ENCODE peak calls at places on chromosomes 6 and 20, in four cellular contexts. One of them, this sample, is unnamed.
A peak's percentile ranks its signal among the peaks of the same experiment; 100 is the strongest.

GRCh38 chr6:34352305-34352937 is 40.0 kb downstream of the NUDT3 start:
- DNase-seq in activated T-helper 9 cell treated with anti-CD3 and anti-CD28 coated beads, Interleukin-2, amount 50 U/mL, for 16 hours: no peak
- DNase-seq in HEK293T: no peak
- DNase-seq in activated CD4-positive, alpha-beta T cell treated with anti-CD3 and anti-CD28 coated beads, Interleukin-2, amount 10 ng/mL, durations not matched to agents 7 days and 5 days: no peak
- DNase-seq in this sample: no peak

GRCh38 chr6:136747538-136747937 is 44.7 kb downstream of the MAP3K5 start:
- DNase-seq in activated T-helper 9 cell treated with anti-CD3 and anti-CD28 coated beads, Interleukin-2, amount 50 U/mL, for 16 hours: no peak
- DNase-seq in HEK293T: no peak
- DNase-seq in activated CD4-positive, alpha-beta T cell treated with anti-CD3 and anti-CD28 coated beads, Interleukin-2, amount 10 ng/mL, durations not matched to agents 7 days and 5 days: no peak
- DNase-seq in this sample: no peak

GRCh38 chr6:56713285-56713684 is 70.6 kb upstream of the DST start:
- DNase-seq in activated T-helper 9 cell treated with anti-CD3 and anti-CD28 coated beads, Interleukin-2, amount 50 U/mL, for 16 hours: no peak
- DNase-seq in HEK293T: no peak
- DNase-seq in activated CD4-positive, alpha-beta T cell treated with anti-CD3 and anti-CD28 coated beads, Interleukin-2, amount 10 ng/mL, durations not matched to agents 7 days and 5 days: no peak
- DNase-seq in this sample: no peak

GRCh38 chr20:36109251-36109947 is 45.1 kb upstream of the EPB41L1 start:
- DNase-seq in activated T-helper 9 cell treated with anti-CD3 and anti-CD28 coated beads, Interleukin-2, amount 50 U/mL, for 16 hours: no peak
- DNase-seq in HEK293T: no peak
- DNase-seq in activated CD4-positive, alpha-beta T cell treated with anti-CD3 and anti-CD28 coated beads, Interleukin-2, amount 10 ng/mL, durations not matched to agents 7 days and 5 days: no peak
- DNase-seq in this sample: no peak

GRCh38 chr6:154921482-154921881 is 73.6 kb upstream of the TIAM2 start:
- DNase-seq in activated T-helper 9 cell treated with anti-CD3 and anti-CD28 coated beads, Interleukin-2, amount 50 U/mL, for 16 hours: no peak
- DNase-seq in HEK293T: no peak
- DNase-seq in activated CD4-positive, alpha-beta T cell treated with anti-CD3 and anti-CD28 coated beads, Interleukin-2, amount 10 ng/mL, durations not matched to agents 7 days and 5 days: no peak
- DNase-seq in this sample: no peak

GRCh38 chr6:73051147-73051546 is 174.1 kb downstream of the KHDC1L start:
- DNase-seq in activated T-helper 9 cell treated with anti-CD3 and anti-CD28 coated beads, Interleukin-2, amount 50 U/mL, for 16 hours: no peak
- DNase-seq in HEK293T: no peak
- DNase-seq in activated CD4-positive, alpha-beta T cell treated with anti-CD3 and anti-CD28 coated beads, Interleukin-2, amount 10 ng/mL, durations not matched to agents 7 days and 5 days: no peak
- DNase-seq in this sample: no peak

GRCh38 chr20:56247954-56248782 is at the start of gene MC3R:
- DNase-seq in activated T-helper 9 cell treated with anti-CD3 and anti-CD28 coated beads, Interleukin-2, amount 50 U/mL, for 16 hours: no peak
- DNase-seq in HEK293T: peak; percentile 53
- DNase-seq in activated CD4-positive, alpha-beta T cell treated with anti-CD3 and anti-CD28 coated beads, Interleukin-2, amount 10 ng/mL, durations not matched to agents 7 days and 5 days: peak; percentile 52
- DNase-seq in this sample: peak; percentile 16

GRCh38 chr20:33211817-33212424 is 5.2 kb upstream of the BPIFA3 start:
- DNase-seq in activated T-helper 9 cell treated with anti-CD3 and anti-CD28 coated beads, Interleukin-2, amount 50 U/mL, for 16 hours: no peak
- DNase-seq in HEK293T: peak; percentile 67
- DNase-seq in activated CD4-positive, alpha-beta T cell treated with anti-CD3 and anti-CD28 coated beads, Interleukin-2, amount 10 ng/mL, durations not matched to agents 7 days and 5 days: peak; percentile 50
- DNase-seq in this sample: peak; percentile 75

GRCh38 chr6:2976571-2977085 is 5.3 kb upstream of the SERPINB6 start:
- DNase-seq in activated T-helper 9 cell treated with anti-CD3 and anti-CD28 coated beads, Interleukin-2, amount 50 U/mL, for 16 hours: no peak
- DNase-seq in HEK293T: no peak
- DNase-seq in activated CD4-positive, alpha-beta T cell treated with anti-CD3 and anti-CD28 coated beads, Interleukin-2, amount 10 ng/mL, durations not matched to agents 7 days and 5 days: no peak
- DNase-seq in this sample: no peak

GRCh38 chr6:35259946-35260626 is 551 bp downstream of the ZNF76 start:
- DNase-seq in activated T-helper 9 cell treated with anti-CD3 and anti-CD28 coated beads, Interleukin-2, amount 50 U/mL, for 16 hours: peak; percentile 70
- DNase-seq in HEK293T: no peak
- DNase-seq in activated CD4-positive, alpha-beta T cell treated with anti-CD3 and anti-CD28 coated beads, Interleukin-2, amount 10 ng/mL, durations not matched to agents 7 days and 5 days: peak; percentile 69
- DNase-seq in this sample: no peak

GRCh38 chr6:54299542-54300269 is 8.5 kb upstream of the TINAG start:
- DNase-seq in activated T-helper 9 cell treated with anti-CD3 and anti-CD28 coated beads, Interleukin-2, amount 50 U/mL, for 16 hours: no peak
- DNase-seq in HEK293T: no peak
- DNase-seq in activated CD4-positive, alpha-beta T cell treated with anti-CD3 and anti-CD28 coated beads, Interleukin-2, amount 10 ng/mL, durations not matched to agents 7 days and 5 days: no peak
- DNase-seq in this sample: no peak

GRCh38 chr6:34656378-34657036 is 40.1 kb downstream of the ILRUN start:
- DNase-seq in activated T-helper 9 cell treated with anti-CD3 and anti-CD28 coated beads, Interleukin-2, amount 50 U/mL, for 16 hours: no peak
- DNase-seq in HEK293T: no peak
- DNase-seq in activated CD4-positive, alpha-beta T cell treated with anti-CD3 and anti-CD28 coated beads, Interleukin-2, amount 10 ng/mL, durations not matched to agents 7 days and 5 days: peak; percentile 29
- DNase-seq in this sample: peak; percentile 29

GRCh38 chr6:1509241-1509640 is 100.5 kb upstream of the FOXC1 start:
- DNase-seq in activated T-helper 9 cell treated with anti-CD3 and anti-CD28 coated beads, Interleukin-2, amount 50 U/mL, for 16 hours: no peak
- DNase-seq in HEK293T: no peak
- DNase-seq in activated CD4-positive, alpha-beta T cell treated with anti-CD3 and anti-CD28 coated beads, Interleukin-2, amount 10 ng/mL, durations not matched to agents 7 days and 5 days: no peak
- DNase-seq in this sample: no peak

GRCh38 chr6:2944405-2945068 is 26.8 kb downstream of the SERPINB6 start:
- DNase-seq in activated T-helper 9 cell treated with anti-CD3 and anti-CD28 coated beads, Interleukin-2, amount 50 U/mL, for 16 hours: no peak
- DNase-seq in HEK293T: no peak
- DNase-seq in activated CD4-positive, alpha-beta T cell treated with anti-CD3 and anti-CD28 coated beads, Interleukin-2, amount 10 ng/mL, durations not matched to agents 7 days and 5 days: no peak
- DNase-seq in this sample: no peak

GRCh38 chr20:37505263-37506165 is 15.5 kb upstream of the NNAT start:
- DNase-seq in activated T-helper 9 cell treated with anti-CD3 and anti-CD28 coated beads, Interleukin-2, amount 50 U/mL, for 16 hours: no peak
- DNase-seq in HEK293T: no peak
- DNase-seq in activated CD4-positive, alpha-beta T cell treated with anti-CD3 and anti-CD28 coated beads, Interleukin-2, amount 10 ng/mL, durations not matched to agents 7 days and 5 days: no peak
- DNase-seq in this sample: no peak

GRCh38 chr6:163485388-163485851 is 70.9 kb downstream of the QKI start:
- DNase-seq in activated T-helper 9 cell treated with anti-CD3 and anti-CD28 coated beads, Interleukin-2, amount 50 U/mL, for 16 hours: no peak
- DNase-seq in HEK293T: no peak
- DNase-seq in activated CD4-positive, alpha-beta T cell treated with anti-CD3 and anti-CD28 coated beads, Interleukin-2, amount 10 ng/mL, durations not matched to agents 7 days and 5 days: no peak
- DNase-seq in this sample: no peak

GRCh38 chr6:166645928-166646327 is 18.9 kb upstream of the RPS6KA2 start:
- DNase-seq in activated T-helper 9 cell treated with anti-CD3 and anti-CD28 coated beads, Interleukin-2, amount 50 U/mL, for 16 hours: no peak
- DNase-seq in HEK293T: no peak
- DNase-seq in activated CD4-positive, alpha-beta T cell treated with anti-CD3 and anti-CD28 coated beads, Interleukin-2, amount 10 ng/mL, durations not matched to agents 7 days and 5 days: no peak
- DNase-seq in this sample: no peak

GRCh38 chr6:133548409-133548808 is 307.3 kb downstream of the EYA4 start:
- DNase-seq in activated T-helper 9 cell treated with anti-CD3 and anti-CD28 coated beads, Interleukin-2, amount 50 U/mL, for 16 hours: no peak
- DNase-seq in HEK293T: no peak
- DNase-seq in activated CD4-positive, alpha-beta T cell treated with anti-CD3 and anti-CD28 coated beads, Interleukin-2, amount 10 ng/mL, durations not matched to agents 7 days and 5 days: no peak
- DNase-seq in this sample: no peak

GRCh38 chr20:59652381-59652780 is 48.0 kb downstream of the PHACTR3 start:
- DNase-seq in activated T-helper 9 cell treated with anti-CD3 and anti-CD28 coated beads, Interleukin-2, amount 50 U/mL, for 16 hours: no peak
- DNase-seq in HEK293T: no peak
- DNase-seq in activated CD4-positive, alpha-beta T cell treated with anti-CD3 and anti-CD28 coated beads, Interleukin-2, amount 10 ng/mL, durations not matched to agents 7 days and 5 days: no peak
- DNase-seq in this sample: no peak

GRCh38 chr6:26607434-26608230 is 10.9 kb downstream of the ABT1 start:
- DNase-seq in activated T-helper 9 cell treated with anti-CD3 and anti-CD28 coated beads, Interleukin-2, amount 50 U/mL, for 16 hours: peak; percentile 28
- DNase-seq in HEK293T: peak; percentile 63
- DNase-seq in activated CD4-positive, alpha-beta T cell treated with anti-CD3 and anti-CD28 coated beads, Interleukin-2, amount 10 ng/mL, durations not matched to agents 7 days and 5 days: peak; percentile 78
- DNase-seq in this sample: peak; percentile 20

GRCh38 chr6:31178143-31179041 is 7.9 kb upstream of the POU5F1 start:
- DNase-seq in activated T-helper 9 cell treated with anti-CD3 and anti-CD28 coated beads, Interleukin-2, amount 50 U/mL, for 16 hours: no peak
- DNase-seq in HEK293T: no peak
- DNase-seq in activated CD4-positive, alpha-beta T cell treated with anti-CD3 and anti-CD28 coated beads, Interleukin-2, amount 10 ng/mL, durations not matched to agents 7 days and 5 days: no peak
- DNase-seq in this sample: no peak

GRCh38 chr6:15531973-15532372 is 130.9 kb downstream of the DTNBP1 start:
- DNase-seq in activated T-helper 9 cell treated with anti-CD3 and anti-CD28 coated beads, Interleukin-2, amount 50 U/mL, for 16 hours: no peak
- DNase-seq in HEK293T: no peak
- DNase-seq in activated CD4-positive, alpha-beta T cell treated with anti-CD3 and anti-CD28 coated beads, Interleukin-2, amount 10 ng/mL, durations not matched to agents 7 days and 5 days: no peak
- DNase-seq in this sample: no peak

GRCh38 chr20:7828437-7828836 is 111.8 kb downstream of the HAO1 start:
- DNase-seq in activated T-helper 9 cell treated with anti-CD3 and anti-CD28 coated beads, Interleukin-2, amount 50 U/mL, for 16 hours: no peak
- DNase-seq in HEK293T: no peak
- DNase-seq in activated CD4-positive, alpha-beta T cell treated with anti-CD3 and anti-CD28 coated beads, Interleukin-2, amount 10 ng/mL, durations not matched to agents 7 days and 5 days: no peak
- DNase-seq in this sample: no peak

GRCh38 chr20:59176812-59177211 is 13.2 kb downstream of the ZNF831 start:
- DNase-seq in activated T-helper 9 cell treated with anti-CD3 and anti-CD28 coated beads, Interleukin-2, amount 50 U/mL, for 16 hours: no peak
- DNase-seq in HEK293T: no peak
- DNase-seq in activated CD4-positive, alpha-beta T cell treated with anti-CD3 and anti-CD28 coated beads, Interleukin-2, amount 10 ng/mL, durations not matched to agents 7 days and 5 days: no peak
- DNase-seq in this sample: no peak

GRCh38 chr20:2302369-2302768 is 6.6 kb downstream of the TGM3 start:
- DNase-seq in activated T-helper 9 cell treated with anti-CD3 and anti-CD28 coated beads, Interleukin-2, amount 50 U/mL, for 16 hours: no peak
- DNase-seq in HEK293T: no peak
- DNase-seq in activated CD4-positive, alpha-beta T cell treated with anti-CD3 and anti-CD28 coated beads, Interleukin-2, amount 10 ng/mL, durations not matched to agents 7 days and 5 days: no peak
- DNase-seq in this sample: no peak

GRCh38 chr20:48538058-48538825 is 289.6 kb downstream of the PREX1 start:
- DNase-seq in activated T-helper 9 cell treated with anti-CD3 and anti-CD28 coated beads, Interleukin-2, amount 50 U/mL, for 16 hours: no peak
- DNase-seq in HEK293T: no peak
- DNase-seq in activated CD4-positive, alpha-beta T cell treated with anti-CD3 and anti-CD28 coated beads, Interleukin-2, amount 10 ng/mL, durations not matched to agents 7 days and 5 days: no peak
- DNase-seq in this sample: no peak

GRCh38 chr6:30730611-30731435 is 10.7 kb downstream of the TUBB start:
- DNase-seq in activated T-helper 9 cell treated with anti-CD3 and anti-CD28 coated beads, Interleukin-2, amount 50 U/mL, for 16 hours: peak; percentile 76
- DNase-seq in HEK293T: peak; percentile 72
- DNase-seq in activated CD4-positive, alpha-beta T cell treated with anti-CD3 and anti-CD28 coated beads, Interleukin-2, amount 10 ng/mL, durations not matched to agents 7 days and 5 days: peak; percentile 90
- DNase-seq in this sample: peak; percentile 23

GRCh38 chr6:167817729-167818128 is 9.0 kb upstream of the AFDN start:
- DNase-seq in activated T-helper 9 cell treated with anti-CD3 and anti-CD28 coated beads, Interleukin-2, amount 50 U/mL, for 16 hours: no peak
- DNase-seq in HEK293T: no peak
- DNase-seq in activated CD4-positive, alpha-beta T cell treated with anti-CD3 and anti-CD28 coated beads, Interleukin-2, amount 10 ng/mL, durations not matched to agents 7 days and 5 days: no peak
- DNase-seq in this sample: no peak

GRCh38 chr6:130796313-130796905 is 30.8 kb upstream of the SMLR1 start:
- DNase-seq in activated T-helper 9 cell treated with anti-CD3 and anti-CD28 coated beads, Interleukin-2, amount 50 U/mL, for 16 hours: no peak
- DNase-seq in HEK293T: no peak
- DNase-seq in activated CD4-positive, alpha-beta T cell treated with anti-CD3 and anti-CD28 coated beads, Interleukin-2, amount 10 ng/mL, durations not matched to agents 7 days and 5 days: no peak
- DNase-seq in this sample: no peak

GRCh38 chr20:58628491-58629212 is 22.4 kb upstream of the STX16 start:
- DNase-seq in activated T-helper 9 cell treated with anti-CD3 and anti-CD28 coated beads, Interleukin-2, amount 50 U/mL, for 16 hours: no peak
- DNase-seq in HEK293T: no peak
- DNase-seq in activated CD4-positive, alpha-beta T cell treated with anti-CD3 and anti-CD28 coated beads, Interleukin-2, amount 10 ng/mL, durations not matched to agents 7 days and 5 days: no peak
- DNase-seq in this sample: no peak

GRCh38 chr6:138800377-138801150 is 4.7 kb downstream of the ECT2L start:
- DNase-seq in activated T-helper 9 cell treated with anti-CD3 and anti-CD28 coated beads, Interleukin-2, amount 50 U/mL, for 16 hours: no peak
- DNase-seq in HEK293T: no peak
- DNase-seq in activated CD4-positive, alpha-beta T cell treated with anti-CD3 and anti-CD28 coated beads, Interleukin-2, amount 10 ng/mL, durations not matched to agents 7 days and 5 days: no peak
- DNase-seq in this sample: no peak

GRCh38 chr20:36941403-36941835 is 10.1 kb downstream of the SAMHD1 start:
- DNase-seq in activated T-helper 9 cell treated with anti-CD3 and anti-CD28 coated beads, Interleukin-2, amount 50 U/mL, for 16 hours: no peak
- DNase-seq in HEK293T: no peak
- DNase-seq in activated CD4-positive, alpha-beta T cell treated with anti-CD3 and anti-CD28 coated beads, Interleukin-2, amount 10 ng/mL, durations not matched to agents 7 days and 5 days: no peak
- DNase-seq in this sample: no peak

GRCh38 chr6:149563203-149563927 is 2.8 kb upstream of the GINM1 start:
- DNase-seq in activated T-helper 9 cell treated with anti-CD3 and anti-CD28 coated beads, Interleukin-2, amount 50 U/mL, for 16 hours: no peak
- DNase-seq in HEK293T: no peak
- DNase-seq in activated CD4-positive, alpha-beta T cell treated with anti-CD3 and anti-CD28 coated beads, Interleukin-2, amount 10 ng/mL, durations not matched to agents 7 days and 5 days: no peak
- DNase-seq in this sample: no peak

GRCh38 chr20:58503668-58504067 is 11.5 kb downstream of the APCDD1L start:
- DNase-seq in activated T-helper 9 cell treated with anti-CD3 and anti-CD28 coated beads, Interleukin-2, amount 50 U/mL, for 16 hours: no peak
- DNase-seq in HEK293T: no peak
- DNase-seq in activated CD4-positive, alpha-beta T cell treated with anti-CD3 and anti-CD28 coated beads, Interleukin-2, amount 10 ng/mL, durations not matched to agents 7 days and 5 days: no peak
- DNase-seq in this sample: no peak

GRCh38 chr6:157571269-157571668 is 190.3 kb downstream of the ZDHHC14 start:
- DNase-seq in activated T-helper 9 cell treated with anti-CD3 and anti-CD28 coated beads, Interleukin-2, amount 50 U/mL, for 16 hours: no peak
- DNase-seq in HEK293T: no peak
- DNase-seq in activated CD4-positive, alpha-beta T cell treated with anti-CD3 and anti-CD28 coated beads, Interleukin-2, amount 10 ng/mL, durations not matched to agents 7 days and 5 days: no peak
- DNase-seq in this sample: no peak

GRCh38 chr20:10644458-10645204 is 29.2 kb downstream of the JAG1 start:
- DNase-seq in activated T-helper 9 cell treated with anti-CD3 and anti-CD28 coated beads, Interleukin-2, amount 50 U/mL, for 16 hours: no peak
- DNase-seq in HEK293T: no peak
- DNase-seq in activated CD4-positive, alpha-beta T cell treated with anti-CD3 and anti-CD28 coated beads, Interleukin-2, amount 10 ng/mL, durations not matched to agents 7 days and 5 days: no peak
- DNase-seq in this sample: no peak

GRCh38 chr6:12327391-12327790 is 37.2 kb downstream of the EDN1 start:
- DNase-seq in activated T-helper 9 cell treated with anti-CD3 and anti-CD28 coated beads, Interleukin-2, amount 50 U/mL, for 16 hours: no peak
- DNase-seq in HEK293T: no peak
- DNase-seq in activated CD4-positive, alpha-beta T cell treated with anti-CD3 and anti-CD28 coated beads, Interleukin-2, amount 10 ng/mL, durations not matched to agents 7 days and 5 days: no peak
- DNase-seq in this sample: no peak

GRCh38 chr20:8523684-8524083 is 391.6 kb downstream of the PLCB1 start:
- DNase-seq in activated T-helper 9 cell treated with anti-CD3 and anti-CD28 coated beads, Interleukin-2, amount 50 U/mL, for 16 hours: no peak
- DNase-seq in HEK293T: no peak
- DNase-seq in activated CD4-positive, alpha-beta T cell treated with anti-CD3 and anti-CD28 coated beads, Interleukin-2, amount 10 ng/mL, durations not matched to agents 7 days and 5 days: no peak
- DNase-seq in this sample: no peak